ENCODE peak calls at places on chromosome 10, in nine cellular contexts. T is mammary epithelial cell; V is BJ; U is CD4-positive, alpha-beta T cell; Q is cardiac muscle cell; K is fibroblast of lung; W is colonic mucosa; G is mesendoderm; I is AG04450. Y is an unnamed sample. For H3K27me3, the result is how much of the 10 kb centered on the place peaks cover.

GRCh38 chr10:114932945-114933344 is 5.0 kb upstream of the TRUB1 start:
- DNase-seq in G (no peak), I (no peak), U (no peak), K (no peak), T (no peak), V (no peak), W (no peak), Q (no peak), Y (no peak)

GRCh38 chr10:44325157-44325556 is 59.7 kb downstream of the CXCL12 start:
- DNase-seq in I (no peak), K (no peak), Q (no peak), V (no peak), W (peak), G (no peak), T (no peak), U (no peak), Y (no peak)

GRCh38 chr10:62244785-62245595 is 23.7 kb downstream of the RTKN2 start:
- DNase-seq in W (peak), U (no peak), V (no peak), G (peak), I (no peak), T (peak), K (peak), Q (peak), Y (peak)

GRCh38 chr10:69684020-69684980 is 54.3 kb downstream of the FAM241B start:
- DNase-seq in Q (peak), G (no peak), W (peak), U (no peak), K (peak), V (no peak), T (peak), I (no peak), Y (no peak)

GRCh38 chr10:94180576-94180975 is 182.2 kb downstream of the NOC3L start:
- DNase-seq in W (no peak), I (no peak), G (no peak), Q (no peak), V (no peak), T (no peak), K (no peak), U (no peak), Y (no peak)

GRCh38 chr10:11180228-11180627 is 162.6 kb downstream of the CELF2 start:
- DNase-seq in T (no peak), W (no peak), I (no peak), G (no peak), Q (no peak), U (peak), K (no peak), V (no peak), Y (peak)

GRCh38 chr10:63166742-63167258 is 33.7 kb downstream of the NRBF2 start:
- DNase-seq in W (peak), T (peak), U (no peak), Q (peak), V (peak), I (peak), K (peak), G (peak), Y (no peak)

GRCh38 chr10:133613699-133614098 is 12.9 kb downstream of the FRG2B start:
- DNase-seq in U (no peak), Q (no peak), K (no peak), W (no peak), V (no peak), G (no peak), I (no peak), T (no peak), Y (no peak)

GRCh38 chr10:111765216-111765615 is 418.3 kb downstream of the GPAM start:
- DNase-seq in V (no peak), Q (no peak), U (no peak), G (no peak), I (no peak), T (no peak), W (no peak), K (no peak), Y (no peak)

GRCh38 chr10:27723436-27723835 is 22.2 kb downstream of the MKX start:
- DNase-seq in I (no peak), T (no peak), K (peak), Q (peak), U (no peak), V (peak), G (peak), W (no peak), Y (no peak)

GRCh38 chr10:21509391-21510217 is 15.9 kb downstream of the SKIDA1 start:
- DNase-seq in V (no peak), W (no peak), G (peak), Q (no peak), I (no peak), T (no peak), U (no peak), K (peak), Y (no peak)

GRCh38 chr10:21506351-21506750 is 19.1 kb downstream of the SKIDA1 start:
- DNase-seq in G (no peak), W (no peak), V (no peak), K (no peak), U (no peak), I (no peak), Q (no peak), T (no peak), Y (no peak)

GRCh38 chr10:21507066-21507669 is 18.3 kb downstream of the SKIDA1 start:
- DNase-seq in U (no peak), T (no peak), Q (no peak), W (no peak), V (no peak), I (no peak), G (peak), K (no peak), Y (no peak)

GRCh38 chr10:21510218-21511070 is 15.0 kb downstream of the SKIDA1 start:
- DNase-seq in V (no peak), K (peak), T (no peak), I (no peak), Q (no peak), W (no peak), U (no peak), G (peak), Y (no peak)

DNA sequence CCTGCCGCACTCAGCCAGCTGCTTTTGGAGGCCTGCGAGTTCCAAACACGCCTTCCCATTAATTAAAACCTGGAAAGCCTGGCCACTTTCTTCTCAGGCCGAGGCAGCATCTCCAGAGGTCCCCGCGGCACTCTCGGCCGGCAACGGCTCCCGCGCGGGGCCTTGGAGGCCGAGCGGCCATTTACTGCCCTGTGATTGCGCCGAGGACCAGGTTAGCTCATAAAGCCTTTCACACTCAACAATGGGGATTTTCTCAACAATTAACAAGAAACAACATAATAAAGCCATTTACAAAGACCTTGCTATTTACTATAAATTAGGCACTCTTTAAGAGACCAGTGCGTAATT is 16.5 kb downstream of the SKIDA1 start:
- DNase-seq in I (no peak), K (no peak), G (peak), W (no peak), T (no peak), V (no peak), Q (no peak), U (no peak), Y (no peak)
- H3K27me3 ChIP-seq in I (under half), K (under half), G (under half), W (under half), T (under half), V (under half), Q (under half), U (half or more), Y (under half)

DNA sequence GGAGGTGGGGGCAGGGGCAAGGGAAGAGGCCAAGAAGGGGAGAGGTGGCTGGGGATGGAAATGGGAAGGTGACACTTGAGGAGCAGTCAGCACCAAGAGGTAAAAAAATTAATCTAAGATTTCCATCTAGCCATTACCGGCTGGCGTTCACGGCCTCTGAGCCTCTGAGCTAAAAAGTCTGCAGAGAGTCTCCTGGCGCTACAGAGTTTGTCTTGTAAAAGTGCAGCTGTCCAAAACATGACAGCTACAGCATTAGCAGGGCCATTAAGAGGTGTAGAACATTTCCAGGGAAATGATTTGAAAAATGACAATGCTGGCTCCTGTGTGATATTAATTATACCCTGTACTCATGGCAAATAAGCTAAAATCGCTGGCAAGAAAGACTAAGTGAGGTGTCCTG is 167.6 kb downstream of the LRMDA start:
- DNase-seq in U (no peak), K (no peak), W (no peak), T (no peak), V (no peak), G (no peak), Q (no peak), I (no peak), Y (no peak)
- H3K27me3 ChIP-seq in U (under half), K (under half), W (under half), T (under half), V (under half), G (under half), Q (under half), I (under half), Y (under half)

DNA sequence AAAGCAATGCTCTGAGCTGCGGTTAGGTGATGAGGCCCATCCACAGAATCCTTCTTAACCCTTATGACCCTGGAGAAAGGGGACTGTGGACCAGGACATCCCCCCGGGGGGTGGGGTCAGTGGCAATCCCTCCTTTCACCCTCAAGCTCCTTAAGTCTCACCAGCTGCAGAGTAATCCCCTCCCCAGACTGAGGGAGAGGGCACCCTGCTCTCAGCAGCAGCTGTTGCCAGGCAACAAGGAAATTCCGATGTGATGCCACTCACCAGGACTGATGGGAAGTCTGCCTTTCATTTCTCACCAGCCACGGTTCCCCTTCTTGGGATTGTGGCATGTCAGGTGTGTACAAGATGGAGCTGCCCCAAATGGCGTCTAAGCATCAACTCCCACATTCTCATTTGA is 129.6 kb downstream of the DOCK1 start:
- DNase-seq in W (peak), Q (no peak), V (no peak), U (no peak), T (peak), K (no peak), G (peak), I (no peak), Y (no peak)
- H3K27me3 ChIP-seq in W (under half), Q (under half), V (under half), U (under half), T (under half), K (under half), G (under half), I (under half), Y (under half)

GRCh38 chr10:46554166-46554781 is 2.2 kb downstream of the GPRIN2 start:
- DNase-seq in V (no peak), G (no peak), I (no peak), T (no peak), W (no peak), U (no peak), Q (no peak), K (no peak), Y (no peak)

GRCh38 chr10:46555713-46556514 is 544 bp downstream of the GPRIN2 start:
- DNase-seq in T (no peak), W (peak), Q (no peak), U (peak), G (peak), I (no peak), V (no peak), K (no peak), Y (no peak)

GRCh38 chr10:46553238-46554049 is 3.0 kb downstream of the GPRIN2 start:
- DNase-seq in U (no peak), Q (no peak), G (no peak), V (no peak), W (peak), I (no peak), K (no peak), T (no peak), Y (no peak)

GRCh38 chr10:46556515-46557318 is at the start of gene GPRIN2:
- DNase-seq in U (peak), K (no peak), T (no peak), V (no peak), W (peak), Q (no peak), I (no peak), G (peak), Y (peak)

DNA sequence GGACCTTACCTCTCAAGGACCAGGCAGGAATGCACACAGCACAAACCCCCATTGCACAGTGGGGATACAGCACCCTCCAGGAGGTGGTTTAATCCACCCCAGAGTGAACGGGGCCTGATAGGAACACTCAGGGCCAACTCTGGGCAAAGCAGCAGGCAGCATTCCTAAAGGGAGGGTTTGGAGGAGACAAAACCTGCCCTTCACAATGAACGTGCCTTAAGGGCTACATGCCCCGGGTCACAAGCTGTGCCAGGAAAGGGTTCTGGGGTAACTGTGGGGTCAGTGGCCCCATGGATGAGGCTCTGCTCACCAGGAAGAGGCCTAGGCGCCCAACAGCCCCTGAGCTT is 1.1 kb downstream of the GPRIN2 start:
- DNase-seq in Q (no peak), U (no peak), I (no peak), V (no peak), G (peak), W (peak), T (no peak), K (no peak), Y (no peak)
- H3K27me3 ChIP-seq in Q (half or more), U (half or more), I (half or more), V (under half), G (under half), W (under half), T (under half), K (half or more), Y (under half)

GRCh38 chr10:86376403-86376802 is 9.8 kb upstream of the GRID1 start:
- DNase-seq in T (no peak), Q (no peak), G (no peak), U (peak), I (no peak), V (no peak), W (peak), K (no peak), Y (no peak)
- H3K27me3 ChIP-seq in T (under half), Q (under half), G (under half), U (half or more), I (under half), V (under half), W (under half), K (under half), Y (under half)

GRCh38 chr10:75541411-75541810 is 110.0 kb downstream of the LRMDA start:
- DNase-seq in I (no peak), Q (no peak), W (no peak), K (no peak), V (no peak), G (no peak), T (no peak), U (no peak), Y (no peak)

GRCh38 chr10:75544381-75544780 is 113.0 kb downstream of the LRMDA start:
- DNase-seq in V (no peak), Q (peak), I (no peak), T (no peak), K (peak), U (no peak), G (no peak), W (no peak), Y (no peak)

GRCh38 chr10:75542902-75543301 is 111.5 kb downstream of the LRMDA start:
- DNase-seq in W (peak), U (no peak), I (no peak), Q (no peak), T (no peak), V (peak), G (peak), K (peak), Y (no peak)

GRCh38 chr10:75540357-75541335 is 109.2 kb downstream of the LRMDA start:
- DNase-seq in G (no peak), K (no peak), U (no peak), T (no peak), V (no peak), I (no peak), Q (no peak), W (no peak), Y (no peak)

GRCh38 chr10:75542084-75542483 is 110.7 kb downstream of the LRMDA start:
- DNase-seq in Q (no peak), W (no peak), T (no peak), K (no peak), G (no peak), U (no peak), I (no peak), V (no peak), Y (no peak)
- H3K27me3 ChIP-seq in Q (under half), W (under half), T (under half), K (under half), G (under half), U (under half), I (under half), V (under half), Y (under half)

GRCh38 chr10:77636286-77636966 is 1.2 kb downstream of the KCNMA1 start:
- DNase-seq in U (no peak), I (no peak), W (no peak), V (no peak), T (no peak), Q (no peak), G (peak), K (no peak), Y (no peak)
- H3K27me3 ChIP-seq in U (half or more), I (under half), W (under half), V (under half), T (under half), Q (half or more), G (under half), K (under half), Y (under half)

GRCh38 chr10:100621360-100622205 is 85.8 kb downstream of the HIF1AN start:
- DNase-seq in K (peak), Q (peak), U (peak), G (no peak), W (no peak), V (no peak), T (no peak), I (no peak), Y (peak)
- H3K27me3 ChIP-seq in K (under half), Q (under half), U (half or more), G (under half), W (under half), V (half or more), T (under half), I (under half), Y (under half)